ENCODE peak calls at places on chromosomes 12 and 14, in nine cellular contexts. I, D, U, S, V, M, B, X and T are unnamed samples.

GRCh38 chr12:112506513-112507166 is 87.9 kb downstream of the PTPN11 start:
- DNase-seq in D (no peak), S (no peak), B (no peak), I (no peak), X (no peak), U (no peak), M (no peak), V (no peak), T (no peak)

GRCh38 chr12:96249196-96250118 is 55.3 kb downstream of the ELK3 start:
- DNase-seq in M (peak; percentile 73), S (no peak), V (no peak), U (no peak), B (peak; percentile 69), I (no peak), X (no peak), D (peak; percentile 79), T (no peak)

GRCh38 chr12:82176761-82177490 is 181.3 kb downstream of the CCDC59 start:
- DNase-seq in X (no peak), U (no peak), M (no peak), I (no peak), D (no peak), S (no peak), V (no peak), B (no peak), T (no peak)

GRCh38 chr14:98118749-98119148 is 1153.2 kb downstream of the BCL11B start:
- DNase-seq in X (no peak), D (no peak), U (no peak), B (no peak), I (no peak), V (no peak), M (no peak), S (no peak), T (no peak)

GRCh38 chr12:86948851-86949250 is 692.7 kb upstream of the MGAT4C start:
- DNase-seq in B (peak; percentile 17), U (no peak), S (no peak), M (no peak), V (no peak), I (no peak), D (no peak), X (no peak), T (no peak)

GRCh38 chr14:93950948-93951668 is 24.0 kb downstream of the FAM181A start:
- DNase-seq in M (no peak), X (no peak), I (no peak), U (no peak), B (peak; percentile 30), S (no peak), V (no peak), D (no peak), T (no peak)

GRCh38 chr12:111438501-111438900 is 32.8 kb downstream of the SH2B3 start:
- DNase-seq in X (no peak), S (no peak), B (peak; percentile 51), D (no peak), M (no peak), I (peak; percentile 67), V (no peak), U (peak; percentile 48), T (no peak)

GRCh38 chr12:68080577-68080976 is 79.0 kb downstream of the IFNG start:
- DNase-seq in X (no peak), I (no peak), B (no peak), U (no peak), M (no peak), S (no peak), D (no peak), V (no peak), T (no peak)

GRCh38 chr12:124740691-124741137 is 123.0 kb downstream of the SCARB1 start:
- DNase-seq in B (peak; percentile 66), S (no peak), D (no peak), X (peak; percentile 71), U (peak; percentile 78), M (no peak), I (peak; percentile 87), V (no peak), T (peak; percentile 67)

GRCh38 chr14:37464192-37464858 is 130.7 kb downstream of the FOXA1 start:
- DNase-seq in I (no peak), B (no peak), S (no peak), V (no peak), U (no peak), D (no peak), X (no peak), M (no peak), T (no peak)

GRCh38 chr12:103858953-103859601 is 18.0 kb upstream of the NT5DC3 start:
- DNase-seq in V (no peak), X (peak; percentile 67), D (peak; percentile 84), M (peak; percentile 39), S (no peak), B (peak; percentile 98), U (peak; percentile 42), I (peak; percentile 28), T (peak; percentile 68)

GRCh38 chr14:60151715-60152114 is 13.5 kb downstream of the DHRS7 start:
- DNase-seq in U (peak; percentile 59), S (peak; percentile 93), V (no peak), D (peak; percentile 28), B (peak; percentile 92), I (peak; percentile 53), M (peak; percentile 56), X (no peak), T (peak; percentile 42)

GRCh38 chr12:67650528-67651379 is 2.2 kb downstream of the DYRK2 start:
- DNase-seq in S (no peak), U (no peak), D (no peak), X (no peak), B (no peak), I (peak; percentile 7), V (peak; percentile 21), M (no peak), T (peak; percentile 23)

GRCh38 chr12:48824112-48824511 is 5.8 kb downstream of the CACNB3 start:
- DNase-seq in M (no peak), B (no peak), X (no peak), U (peak; percentile 38), S (no peak), V (no peak), I (no peak), D (no peak), T (no peak)

GRCh38 chr14:101200650-101201516 is 297.4 kb upstream of the RTL1 start:
- DNase-seq in V (no peak), U (peak; percentile 17), I (no peak), S (no peak), D (peak; percentile 7), X (no peak), B (no peak), M (no peak), T (no peak)

GRCh38 chr12:120678572-120678971 is 8.4 kb upstream of the MLEC start:
- DNase-seq in V (no peak), B (no peak), M (no peak), U (no peak), I (no peak), X (no peak), S (no peak), D (no peak), T (no peak)
- TF ChIP-seq POLR2A in V (no peak), B (no peak), M (no peak), U (no peak), I (no peak), X (no peak), S (no peak), D (no peak), T (no peak)

GRCh38 chr12:21940972-21941521 is at the start of gene ABCC9:
- DNase-seq in M (peak; percentile 58), S (peak; percentile 83), D (peak; percentile 71), U (peak; percentile 28), X (no peak), B (peak; percentile 33), V (peak; percentile 71), I (peak; percentile 16), T (no peak)
- TF ChIP-seq POLR2A in M (no peak), S (no peak), D (no peak), U (no peak), X (no peak), B (no peak), V (peak; percentile 40), I (no peak), T (no peak)

GRCh38 chr12:128861226-128862016 is 8.1 kb downstream of the GLT1D1 start:
- DNase-seq in M (no peak), X (peak; percentile 80), B (no peak), I (no peak), U (no peak), D (no peak), V (no peak), S (peak; percentile 15), T (no peak)

GRCh38 chr12:128863957-128864356 is 10.7 kb downstream of the GLT1D1 start:
- DNase-seq in V (no peak), M (no peak), S (no peak), B (no peak), D (no peak), U (no peak), X (no peak), I (no peak), T (no peak)

GRCh38 chr12:128867466-128867865 is 14.2 kb downstream of the GLT1D1 start:
- DNase-seq in V (no peak), D (no peak), U (no peak), B (no peak), X (no peak), S (no peak), M (no peak), I (no peak), T (no peak)

GRCh38 chr12:128859311-128859710 is 6.0 kb downstream of the GLT1D1 start:
- DNase-seq in I (no peak), D (no peak), B (no peak), M (no peak), X (no peak), S (peak; percentile 28), V (no peak), U (no peak), T (no peak)

DNA sequence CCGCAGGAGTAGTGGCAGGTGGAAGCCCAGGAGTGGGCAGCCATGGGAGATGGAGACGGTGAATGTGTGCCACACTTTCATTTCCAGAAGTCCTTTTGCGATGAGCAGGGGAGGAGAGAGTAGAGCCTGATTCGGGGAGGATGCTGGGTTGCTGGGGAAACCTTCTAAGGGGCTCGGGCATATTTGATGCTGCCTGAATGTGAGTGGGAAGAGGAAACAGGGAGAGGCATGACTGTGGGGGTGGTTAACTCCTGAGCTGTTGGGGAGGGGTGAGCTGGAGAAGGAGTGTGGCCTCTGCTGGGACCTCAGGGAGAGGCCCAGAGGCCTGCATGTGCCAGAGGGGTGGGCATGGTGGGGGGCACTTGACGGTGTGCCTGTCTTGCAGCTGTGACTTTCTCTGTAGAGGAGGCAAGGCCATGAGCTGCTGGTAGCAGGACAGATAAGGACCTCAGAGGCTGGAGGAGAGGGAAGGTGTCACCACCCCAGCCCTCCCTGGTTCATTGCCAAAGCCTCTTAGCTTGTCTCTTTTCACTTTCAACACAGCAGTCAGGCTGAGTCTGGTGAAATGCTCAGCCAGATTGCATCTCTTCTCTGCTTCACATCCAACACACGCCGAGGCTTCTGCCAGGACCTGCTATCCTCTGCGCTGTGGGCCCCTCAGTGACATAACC is 11.4 kb downstream of the GLT1D1 start:
- DNase-seq in S (no peak), U (no peak), D (no peak), I (no peak), X (no peak), B (no peak), V (no peak), M (peak; percentile 69), T (no peak)
- TF ChIP-seq POLR2A in S (no peak), U (no peak), D (no peak), I (no peak), X (no peak), B (no peak), V (no peak), M (no peak), T (no peak)

GRCh38 chr12:69287556-69287955 is 48.2 kb downstream of the CPSF6 start:
- DNase-seq in S (no peak), X (no peak), U (no peak), M (no peak), V (no peak), B (no peak), D (no peak), I (no peak), T (no peak)
- TF ChIP-seq POLR2A in S (no peak), X (no peak), U (no peak), M (no peak), V (no peak), B (no peak), D (no peak), I (no peak), T (no peak)

GRCh38 chr14:52552063-52552988 is at the start of the genes GPR137C and TXNDC16:
- DNase-seq in U (peak; percentile 100), M (peak; percentile 100), I (peak; percentile 100), B (peak; percentile 99), D (peak; percentile 99), X (peak; percentile 99), V (peak; percentile 99), S (peak; percentile 100), T (peak; percentile 69)
- TF ChIP-seq POLR2A in U (peak; percentile 96), M (peak; percentile 97), I (no peak), B (peak; percentile 32), D (peak; percentile 97), X (peak; percentile 94), V (peak; percentile 80), S (peak; percentile 76), T (peak; percentile 69)